ENCODE peak calls at places on chromosomes 16 and 17, in seven cellular contexts. Q, I, K, X, Z, M and J are unnamed samples.

GRCh38 chr16:13348416-13348815 is 447.0 kb downstream of the SHISA9 start:
- DNase-seq in Q (no peak), I (no peak), K (no peak), X (no peak), Z (no peak), M (no peak), J (no peak)

GRCh38 chr17:26792486-26792885 is 501.4 kb upstream of the WSB1 start:
- DNase-seq in Q (no peak), I (no peak), K (no peak), X (no peak), Z (no peak), M (no peak), J (no peak)

GRCh38 chr16:72837846-72838661 is 209.9 kb downstream of the ZFHX3 start:
- DNase-seq in Q (peak), I (no peak), K (no peak), X (no peak), Z (no peak), M (no peak), J (no peak)

GRCh38 chr17:17053446-17054379 is 11.5 kb downstream of the MPRIP start:
- DNase-seq in Q (no peak), I (no peak), K (no peak), X (no peak), Z (no peak), M (no peak), J (peak)

GRCh38 chr17:37844158-37844976 is 79.8 kb upstream of the TBC1D3K start:
- DNase-seq in Q (peak), I (peak), K (no peak), X (peak), Z (peak), M (peak), J (peak)

GRCh38 chr17:58200024-58200633 is 7.6 kb downstream of the EPX start:
- DNase-seq in Q (peak), I (peak), K (no peak), X (peak), Z (peak), M (peak), J (peak)

GRCh38 chr16:67017451-67017750 is 11.5 kb upstream of the CBFB start:
- DNase-seq in Q (no peak), I (no peak), K (no peak), X (no peak), Z (no peak), M (no peak), J (no peak)

GRCh38 chr17:6047966-6048365 is 22.2 kb upstream of the WSCD1 start:
- DNase-seq in Q (no peak), I (no peak), K (peak), X (no peak), Z (peak), M (peak), J (no peak)

GRCh38 chr17:39208893-39209292 is 8.8 kb downstream of the RPL19 start:
- DNase-seq in Q (peak), I (no peak), K (no peak), X (no peak), Z (no peak), M (no peak), J (peak)

GRCh38 chr16:86625821-86626220 is 47.5 kb downstream of the FOXL1 start:
- DNase-seq in Q (no peak), I (no peak), K (no peak), X (no peak), Z (no peak), M (no peak), J (no peak)

GRCh38 chr16:29876578-29877249 is 13.7 kb upstream of the CDIPT start:
- DNase-seq in Q (no peak), I (peak), K (no peak), X (peak), Z (no peak), M (peak), J (peak)